ENCODE peak calls at places on chromosomes 5 and 9, in seven cellular contexts. J is BE2C, U is tibial nerve, L is lower lobe of right lung, S is fibroblast of lung, G is adrenal gland, M is mammary epithelial cell. D is an unnamed sample.

GRCh38 chr5:141182248-141182647 is at the start of gene PCDHB16:
- DNase-seq in U (peak), G (peak), S (peak), M (peak), J (peak), L (no peak), D (peak)

GRCh38 chr9:98056403-98057094 is at the start of gene NANS:
- DNase-seq in U (peak), G (peak), J (peak), S (peak), L (peak), M (peak), D (peak)

GRCh38 chr9:133360400-133361393 is 4.3 kb downstream of the SURF2 start:
- DNase-seq in G (peak), U (no peak), J (no peak), M (no peak), L (peak), S (no peak), D (peak)

GRCh38 chr5:154097031-154097430 is 58.3 kb downstream of the MFAP3 start:
- DNase-seq in U (no peak), J (no peak), M (peak), L (no peak), S (no peak), G (no peak), D (no peak)

GRCh38 chr5:127870914-127871313 is 167.7 kb downstream of the CCDC192 start:
- DNase-seq in M (peak), G (peak), U (peak), L (peak), S (peak), J (peak), D (no peak)

GRCh38 chr5:61401726-61402125 is 69.7 kb downstream of the ZSWIM6 start:
- DNase-seq in S (peak), J (no peak), U (no peak), G (no peak), L (no peak), M (peak), D (no peak)

GRCh38 chr5:80069918-80070318 is 34.8 kb downstream of the THBS4 start:
- DNase-seq in L (peak), M (no peak), G (no peak), J (no peak), S (no peak), U (no peak), D (no peak)

GRCh38 chr9:11312976-11313375 is 700.2 kb upstream of the PTPRD start:
- DNase-seq in L (no peak), M (no peak), U (no peak), S (peak), J (no peak), G (peak), D (no peak)

GRCh38 chr5:151139015-151139414 is 18.6 kb downstream of the ANXA6 start:
- DNase-seq in U (no peak), J (no peak), M (no peak), S (no peak), L (no peak), G (no peak), D (no peak)

GRCh38 chr9:37958154-37958553 is 54.2 kb upstream of the SLC25A51 start:
- DNase-seq in J (no peak), G (no peak), L (no peak), S (no peak), M (no peak), U (no peak), D (no peak)

GRCh38 chr5:154993461-154993860 is 20.1 kb upstream of the KIF4B start:
- DNase-seq in M (no peak), G (no peak), J (no peak), S (no peak), U (no peak), L (no peak), D (no peak)

GRCh38 chr9:134725605-134725940 is 84.0 kb downstream of the COL5A1 start:
- DNase-seq in M (no peak), L (no peak), J (no peak), G (no peak), S (peak), U (no peak), D (peak)

GRCh38 chr5:16937023-16937379 is 913 bp upstream of the MYO10 start:
- DNase-seq in M (peak), L (peak), G (no peak), J (no peak), U (no peak), S (no peak), D (no peak)

GRCh38 chr9:84062538-84062937 is 81.9 kb downstream of the RMI1 start:
- DNase-seq in U (no peak), L (no peak), J (no peak), G (no peak), S (no peak), M (no peak), D (no peak)

DNA sequence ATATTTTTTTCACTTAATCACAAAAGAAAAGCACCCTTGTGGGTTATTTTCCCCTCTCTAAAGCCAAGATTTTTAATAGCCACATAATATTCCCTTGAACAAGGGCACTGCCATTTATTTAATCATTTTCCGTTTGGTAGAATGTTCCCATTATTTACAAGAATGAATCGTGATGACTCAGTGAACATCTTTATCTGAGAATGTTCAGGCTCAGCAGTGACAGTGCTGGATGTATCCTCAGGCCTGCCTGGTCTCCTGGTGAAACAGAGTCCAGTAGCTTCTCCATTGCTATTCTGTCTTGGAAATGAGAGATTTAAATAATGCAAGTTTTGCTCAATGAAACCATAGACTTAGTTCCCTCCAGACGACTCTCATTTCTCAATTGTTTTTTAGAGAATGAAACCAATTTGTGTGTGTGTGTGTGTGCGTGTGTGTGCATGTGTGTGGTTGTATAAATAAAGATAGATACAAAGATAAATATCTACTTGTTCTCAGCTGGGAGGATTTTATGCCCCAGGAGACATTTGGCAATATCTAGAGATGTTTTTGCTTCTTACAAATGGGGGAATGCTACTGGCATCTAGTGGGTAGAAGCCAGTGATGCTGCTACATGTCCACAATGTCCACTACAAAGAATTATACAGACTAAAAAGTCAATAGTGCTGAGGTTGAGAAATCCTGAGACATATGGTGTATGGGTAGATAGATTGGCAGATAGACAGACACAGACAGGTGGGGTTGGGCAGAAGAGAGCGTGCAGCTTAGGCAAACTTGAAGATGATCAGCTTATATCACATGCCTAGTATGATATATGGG is 55.0 kb downstream of the PAPPA start:
- DNase-seq in U (no peak), J (no peak), L (no peak), M (peak), G (no peak), S (peak), D (peak)
- TF ChIP-seq CTCF in U (no peak), J (no peak), L (no peak), M (peak), G (no peak), S (peak), D (peak)

GRCh38 chr5:71811779-71812178 is 92.7 kb downstream of the CARTPT start:
- DNase-seq in S (no peak), G (no peak), J (no peak), U (no peak), M (no peak), L (no peak), D (no peak)

GRCh38 chr5:71809446-71809845 is 90.4 kb downstream of the CARTPT start:
- DNase-seq in L (no peak), J (peak), G (no peak), S (peak), M (no peak), U (no peak), D (no peak)

GRCh38 chr5:71807909-71808308 is 88.8 kb downstream of the CARTPT start:
- DNase-seq in J (no peak), U (no peak), G (no peak), M (no peak), S (no peak), L (no peak), D (no peak)

GRCh38 chr5:71810456-71811181 is 91.5 kb downstream of the CARTPT start:
- DNase-seq in L (no peak), J (no peak), G (no peak), M (no peak), U (no peak), S (no peak), D (no peak)

DNA sequence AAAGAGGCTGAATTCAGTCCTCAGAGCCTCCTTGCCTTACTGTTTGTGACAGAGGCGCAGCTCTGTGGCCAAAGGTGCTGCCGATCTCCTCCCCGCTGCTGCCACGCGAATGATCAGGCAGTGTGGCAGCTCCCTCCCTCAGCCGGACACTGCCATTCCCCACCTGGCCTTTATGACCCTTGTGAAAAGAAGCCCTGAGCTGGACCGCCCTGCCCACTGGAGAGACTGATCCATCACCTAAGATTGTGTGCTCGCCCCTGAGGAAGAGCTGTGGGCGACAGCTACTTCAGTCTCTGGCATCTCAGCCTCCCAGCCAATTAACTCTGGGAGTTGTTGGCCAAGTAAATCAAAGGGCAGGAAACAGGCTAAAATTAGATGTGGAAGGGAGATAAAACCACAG is 90.9 kb downstream of the CARTPT start:
- DNase-seq in L (no peak), M (no peak), S (no peak), G (no peak), U (no peak), J (no peak), D (no peak)
- H3K4me3 ChIP-seq in L (no peak), M (no peak), S (no peak), G (no peak), U (no peak), J (peak), D (no peak)

DNA sequence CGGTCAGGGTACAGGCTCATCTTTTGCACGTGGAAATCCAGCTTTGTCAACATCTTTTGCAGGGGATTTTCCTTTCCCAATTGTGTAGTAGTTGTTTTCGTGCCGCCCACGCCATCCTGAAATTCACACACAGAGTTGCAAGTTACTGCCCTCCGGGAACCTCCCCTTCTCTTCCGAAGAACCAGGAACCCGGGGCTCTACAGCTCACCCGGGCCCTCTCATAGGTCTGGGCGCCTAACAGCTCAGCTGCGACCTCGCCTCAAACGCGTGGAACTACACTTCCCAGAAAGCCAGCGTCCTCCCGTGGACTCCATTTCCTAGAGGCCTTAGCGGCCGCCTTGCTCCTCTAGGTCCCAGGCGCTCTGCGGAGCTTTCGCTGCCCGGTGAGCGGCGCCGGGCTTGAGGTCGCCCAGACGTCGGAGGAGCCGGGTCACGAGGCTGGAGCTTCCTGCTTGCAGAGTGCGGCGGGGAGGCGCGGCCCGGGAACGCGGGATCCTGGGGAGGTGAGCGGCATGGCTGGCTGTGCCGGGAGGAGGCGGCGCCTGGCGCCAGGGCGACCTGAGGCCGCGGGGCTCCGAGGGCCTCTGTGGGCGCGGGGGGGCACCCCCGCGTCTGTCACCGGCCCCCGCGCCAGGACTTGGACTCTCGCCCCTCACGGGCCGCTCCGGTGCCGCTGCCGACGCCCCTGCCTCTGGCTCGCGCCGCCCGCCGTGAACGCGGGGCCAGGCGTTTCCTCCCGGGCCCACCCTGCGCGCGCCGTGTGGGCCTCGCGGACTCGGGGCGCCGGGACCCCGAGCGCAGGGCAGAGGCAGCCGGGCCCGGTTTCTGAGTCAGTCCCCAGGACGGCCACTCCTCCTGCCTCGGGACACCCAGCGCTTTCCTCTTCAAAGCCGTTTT is at the start of gene ZNF354B:
- DNase-seq in L (peak), G (peak), M (peak), U (peak), J (peak), S (peak), D (peak)
- TF ChIP-seq CTCF in L (peak), G (peak), M (no peak), U (peak), J (peak), S (no peak), D (peak)

GRCh38 chr5:42991477-42992034 is 48.6 kb downstream of the ANXA2R start:
- DNase-seq in J (no peak), U (no peak), M (no peak), S (peak), L (no peak), G (peak), D (no peak)

GRCh38 chr5:42992035-42992570 is 48.0 kb downstream of the ANXA2R start:
- DNase-seq in U (peak), G (peak), M (peak), L (peak), S (peak), J (no peak), D (peak)

GRCh38 chr5:42990892-42991291 is 49.2 kb downstream of the ANXA2R start:
- DNase-seq in J (no peak), M (no peak), L (no peak), U (no peak), S (no peak), G (no peak), D (no peak)

GRCh38 chr5:42988568-42988967 is 51.6 kb downstream of the ANXA2R start:
- DNase-seq in S (no peak), M (no peak), L (no peak), J (no peak), U (no peak), G (no peak), D (no peak)

DNA sequence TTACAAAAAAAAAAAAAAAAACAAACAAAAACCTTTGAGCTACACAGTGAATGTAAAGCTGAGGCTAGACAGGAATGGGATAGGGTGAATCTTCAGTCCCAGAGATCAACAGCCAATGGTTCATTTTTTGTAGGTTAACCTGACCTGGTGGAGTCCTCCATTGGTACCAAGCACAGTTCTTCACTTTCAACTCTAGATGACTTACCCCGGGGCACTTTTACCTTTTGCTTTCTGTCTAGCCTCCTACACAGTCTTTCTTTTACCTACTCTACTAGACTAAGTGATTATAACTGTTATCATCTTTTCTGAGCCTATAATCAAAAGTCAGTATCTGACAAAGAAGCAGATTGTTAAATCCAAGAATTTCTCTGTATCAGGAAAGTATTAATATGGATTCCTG is 50.9 kb downstream of the ANXA2R start:
- DNase-seq in L (no peak), J (no peak), M (no peak), S (no peak), G (no peak), U (no peak), D (no peak)
- H3K4me3 ChIP-seq in L (peak), J (no peak), M (no peak), S (no peak), G (no peak), U (no peak), D (peak)

GRCh38 chr5:157519579-157520253 is 55.9 kb downstream of the ADAM19 start:
- DNase-seq in G (no peak), S (no peak), U (no peak), L (no peak), J (no peak), M (no peak), D (no peak)
- TF ChIP-seq CTCF in G (no peak), S (no peak), U (no peak), L (no peak), J (no peak), M (no peak), D (no peak)

D was measured in fibroblast of villous mesenchyme.